ENCODE peak calls at places on chromosome 14, in ten cellular contexts. O is DND-41, G is upper lobe of right lung, K is lower lobe of right lung, B is iPS DF 6.9, C is GM23248, T is aorta, J is Peyer's patch, H is lung, Z is body of pancreas. W is an unnamed sample. For H3K4me1, the result is how much of the 10 kb centered on the place peaks cover.

GRCh38 chr14:25411933-25412757 is 362.2 kb upstream of the STXBP6 start:
- DNase-seq in O (no peak), G (no peak), K (no peak), B (peak), C (peak), T (no peak), J (no peak), H (no peak), Z (no peak), W (no peak)

GRCh38 chr14:65303185-65303901 is 109.2 kb upstream of the FUT8 start:
- DNase-seq in O (no peak), G (no peak), K (no peak), B (no peak), C (peak), T (no peak), J (no peak), H (no peak), Z (no peak), W (no peak)

GRCh38 chr14:33781267-33781666 is 169.6 kb downstream of the EGLN3 start:
- DNase-seq in O (no peak), G (no peak), K (no peak), B (no peak), C (no peak), T (no peak), J (no peak), H (no peak), Z (no peak), W (no peak)

GRCh38 chr14:22276913-22277816 is 311.9 kb downstream of the DAD1 start:
- DNase-seq in O (no peak), G (no peak), K (no peak), B (no peak), C (peak), T (no peak), J (no peak), H (no peak), Z (no peak), W (no peak)

GRCh38 chr14:50599700-50600444 is 39.9 kb downstream of the ATL1 start:
- DNase-seq in O (no peak), G (no peak), K (no peak), B (peak), C (peak), T (no peak), J (no peak), H (no peak), Z (no peak), W (peak)

GRCh38 chr14:77311217-77311616 is 9.5 kb downstream of the POMT2 start:
- DNase-seq in O (no peak), G (no peak), K (no peak), B (no peak), C (peak), T (no peak), J (no peak), H (no peak), Z (no peak), W (no peak)

GRCh38 chr14:100900837-100901390 is 2.6 kb downstream of the RTL1 start:
- DNase-seq in O (peak), G (no peak), K (peak), B (no peak), C (peak), T (peak), J (peak), H (peak), Z (peak), W (no peak)

GRCh38 chr14:81435578-81436295 is 35.6 kb upstream of the STON2 start:
- DNase-seq in O (no peak), G (peak), K (peak), B (no peak), C (peak), T (peak), J (peak), H (peak), Z (peak), W (peak)

GRCh38 chr14:35808076-35808657 is 928 bp downstream of the RALGAPA1 start:
- DNase-seq in O (peak), G (no peak), K (no peak), B (no peak), C (peak), T (no peak), J (peak), H (no peak), Z (peak), W (no peak)

GRCh38 chr14:52895000-52895399 is 55.9 kb downstream of the FERMT2 start:
- DNase-seq in O (no peak), G (no peak), K (no peak), B (no peak), C (no peak), T (no peak), J (no peak), H (no peak), Z (no peak), W (no peak)

GRCh38 chr14:91078095-91078737 is 17.8 kb upstream of the RPS6KA5 start:
- DNase-seq in O (peak), G (no peak), K (no peak), B (no peak), C (no peak), T (no peak), J (peak), H (no peak), Z (no peak), W (peak)

GRCh38 chr14:49893309-49894213 is 679 bp downstream of the ARF6 start:
- DNase-seq in O (peak), G (peak), K (peak), B (no peak), C (peak), T (peak), J (peak), H (peak), Z (no peak), W (peak)

GRCh38 chr14:81343166-81343565 is 57.0 kb downstream of the STON2 start:
- DNase-seq in O (no peak), G (no peak), K (no peak), B (no peak), C (no peak), T (no peak), J (no peak), H (no peak), Z (no peak), W (no peak)

GRCh38 chr14:31787377-31787776 is 226.2 kb downstream of the NUBPL start:
- DNase-seq in O (no peak), G (no peak), K (no peak), B (no peak), C (peak), T (no peak), J (peak), H (no peak), Z (no peak), W (no peak)

GRCh38 chr14:46985529-46986137 is 334.1 kb upstream of the RPL10L start:
- DNase-seq in O (no peak), G (no peak), K (no peak), B (no peak), C (no peak), T (no peak), J (no peak), H (no peak), Z (no peak), W (no peak)

GRCh38 chr14:34059925-34060746 is 109.3 kb upstream of the EGLN3 start:
- DNase-seq in O (no peak), G (peak), K (peak), B (no peak), C (peak), T (peak), J (peak), H (peak), Z (peak), W (no peak)

GRCh38 chr14:72788255-72788654 is 105.6 kb downstream of the DPF3 start:
- DNase-seq in O (no peak), G (no peak), K (no peak), B (no peak), C (no peak), T (no peak), J (no peak), H (no peak), Z (no peak), W (no peak)

GRCh38 chr14:30874999-30875787 is 834 bp downstream of the COCH start:
- DNase-seq in O (no peak), G (no peak), K (no peak), B (no peak), C (peak), T (peak), J (no peak), H (no peak), Z (no peak), W (no peak)

GRCh38 chr14:54094765-54095164 is 138.1 kb upstream of the BMP4 start:
- DNase-seq in O (no peak), G (no peak), K (no peak), B (no peak), C (peak), T (no peak), J (no peak), H (no peak), Z (no peak), W (no peak)

GRCh38 chr14:51020024-51020710 is 74.7 kb downstream of the TRIM9 start:
- DNase-seq in O (no peak), G (no peak), K (no peak), B (no peak), C (no peak), T (no peak), J (no peak), H (no peak), Z (no peak), W (no peak)

GRCh38 chr14:64683264-64683663 is 21.0 kb upstream of the PLEKHG3 start:
- DNase-seq in O (no peak), G (no peak), K (no peak), B (no peak), C (no peak), T (no peak), J (no peak), H (no peak), Z (no peak), W (no peak)

GRCh38 chr14:52834440-52834842 is 43.0 kb upstream of the GNPNAT1 start:
- DNase-seq in O (no peak), G (no peak), K (no peak), B (no peak), C (peak), T (no peak), J (no peak), H (no peak), Z (no peak), W (no peak)

GRCh38 chr14:39673141-39674133 is 241.2 kb upstream of the FBXO33 start:
- DNase-seq in O (no peak), G (no peak), K (no peak), B (no peak), C (peak), T (no peak), J (no peak), H (no peak), Z (no peak), W (no peak)

GRCh38 chr14:29937116-29937515 is 9.5 kb upstream of the PRKD1 start:
- DNase-seq in O (no peak), G (no peak), K (no peak), B (no peak), C (peak), T (no peak), J (no peak), H (no peak), Z (no peak), W (no peak)

GRCh38 chr14:51547260-51547659 is 104.5 kb upstream of the FRMD6 start:
- DNase-seq in O (no peak), G (no peak), K (no peak), B (no peak), C (peak), T (no peak), J (peak), H (no peak), Z (no peak), W (no peak)

GRCh38 chr14:55730602-55731001 is 150.6 kb downstream of the KTN1 start:
- DNase-seq in O (no peak), G (no peak), K (no peak), B (no peak), C (no peak), T (no peak), J (no peak), H (no peak), Z (no peak), W (no peak)

GRCh38 chr14:81087230-81087629 is 131.8 kb downstream of the TSHR start:
- DNase-seq in O (no peak), G (no peak), K (no peak), B (no peak), C (no peak), T (no peak), J (no peak), H (no peak), Z (no peak), W (no peak)

GRCh38 chr14:102985665-102986064 is 63.2 kb downstream of the AMN start:
- DNase-seq in O (no peak), G (no peak), K (no peak), B (no peak), C (no peak), T (peak), J (no peak), H (no peak), Z (no peak), W (no peak)

GRCh38 chr14:64732536-64733120 is 28.4 kb downstream of the PLEKHG3 start:
- DNase-seq in O (no peak), G (peak), K (peak), B (no peak), C (no peak), T (peak), J (no peak), H (no peak), Z (no peak), W (no peak)

GRCh38 chr14:28756896-28757570 is 9.6 kb upstream of the FOXG1 start:
- DNase-seq in O (no peak), G (no peak), K (no peak), B (no peak), C (peak), T (no peak), J (no peak), H (no peak), Z (no peak), W (no peak)

GRCh38 chr14:91294153-91294552 is 49.6 kb upstream of the GPR68 start:
- DNase-seq in O (no peak), G (no peak), K (peak), B (no peak), C (peak), T (peak), J (no peak), H (no peak), Z (no peak), W (no peak)

GRCh38 chr14:32996343-32996742 is 57.7 kb downstream of the NPAS3 start:
- DNase-seq in O (no peak), G (no peak), K (no peak), B (no peak), C (no peak), T (no peak), J (no peak), H (no peak), Z (no peak), W (no peak)

GRCh38 chr14:103708750-103709187 is 6.5 kb downstream of the XRCC3 start:
- DNase-seq in O (no peak), G (no peak), K (no peak), B (no peak), C (no peak), T (peak), J (no peak), H (no peak), Z (no peak), W (no peak)

GRCh38 chr14:21264025-21264801 is 5.0 kb downstream of the HNRNPC start:
- DNase-seq in O (no peak), G (no peak), K (no peak), B (no peak), C (peak), T (no peak), J (no peak), H (no peak), Z (no peak), W (no peak)
- H3K27ac ChIP-seq in O (peak), G (peak), K (no peak), B (no peak), C (peak), T (no peak), J (no peak), H (peak), Z (no peak), W (peak)

GRCh38 chr14:96383445-96383844 is 8.5 kb upstream of the AK7 start:
- DNase-seq in O (no peak), G (no peak), K (no peak), B (no peak), C (peak), T (no peak), J (no peak), H (no peak), Z (no peak), W (no peak)
- H3K4me1 ChIP-seq in O (under half), G (under half), K (under half), B (under half), C (under half), T (under half), J (under half), H (under half), Z (under half), W (under half)

DNA sequence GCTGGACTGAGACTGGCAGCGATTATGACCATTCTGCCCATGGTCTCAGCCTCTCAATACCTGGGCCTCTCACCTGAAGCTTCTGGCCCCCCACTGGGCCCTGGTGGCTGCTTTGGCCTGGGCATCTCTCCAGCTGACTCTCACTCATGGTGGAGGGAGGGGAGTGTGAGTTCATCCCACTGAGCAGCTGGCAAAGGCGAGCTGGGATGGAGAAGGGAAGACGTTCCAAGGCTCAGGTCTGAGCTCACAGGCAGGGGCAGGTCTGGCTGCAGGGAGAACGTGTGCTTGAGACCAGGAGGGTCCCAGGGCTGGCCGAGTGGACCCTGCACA is 103.5 kb downstream of the TMEM121 start:
- DNase-seq in O (no peak), G (no peak), K (no peak), B (no peak), C (no peak), T (no peak), J (no peak), H (no peak), Z (no peak), W (no peak)
- H3K4me3 ChIP-seq in O (no peak), G (no peak), K (no peak), B (no peak), C (no peak), T (no peak), J (no peak), H (no peak), Z (no peak), W (no peak)

GRCh38 chr14:99794156-99794780 is 1.1 kb downstream of the EML1 start:
- DNase-seq in O (no peak), G (no peak), K (no peak), B (no peak), C (peak), T (no peak), J (no peak), H (no peak), Z (no peak), W (no peak)

GRCh38 chr14:99792551-99793212 is 531 bp upstream of the EML1 start:
- DNase-seq in O (no peak), G (no peak), K (no peak), B (no peak), C (peak), T (peak), J (no peak), H (no peak), Z (peak), W (no peak)

GRCh38 chr14:99795046-99795445 is 1.8 kb downstream of the EML1 start:
- DNase-seq in O (no peak), G (no peak), K (no peak), B (no peak), C (no peak), T (no peak), J (no peak), H (no peak), Z (no peak), W (no peak)

GRCh38 chr14:99791476-99792283 is 1.5 kb upstream of the EML1 start:
- DNase-seq in O (no peak), G (no peak), K (no peak), B (no peak), C (no peak), T (no peak), J (no peak), H (no peak), Z (no peak), W (no peak)

GRCh38 chr14:99793213-99794155 is at the start of gene EML1:
- DNase-seq in O (peak), G (peak), K (peak), B (no peak), C (peak), T (peak), J (peak), H (peak), Z (peak), W (peak)
- H3K27ac ChIP-seq in O (no peak), G (peak), K (peak), B (no peak), C (peak), T (peak), J (peak), H (peak), Z (peak), W (no peak)

GRCh38 chr14:92783813-92784431 is 10.2 kb upstream of the GOLGA5 start:
- DNase-seq in O (peak), G (no peak), K (no peak), B (no peak), C (peak), T (no peak), J (no peak), H (no peak), Z (peak), W (no peak)

GRCh38 chr14:92789457-92790089 is 4.5 kb upstream of the GOLGA5 start:
- DNase-seq in O (no peak), G (no peak), K (no peak), B (no peak), C (peak), T (no peak), J (no peak), H (no peak), Z (no peak), W (no peak)

GRCh38 chr14:92787554-92787953 is 6.6 kb upstream of the GOLGA5 start:
- DNase-seq in O (no peak), G (no peak), K (no peak), B (no peak), C (no peak), T (no peak), J (no peak), H (no peak), Z (no peak), W (no peak)

GRCh38 chr14:92786427-92786756 is 7.7 kb upstream of the GOLGA5 start:
- DNase-seq in O (no peak), G (no peak), K (no peak), B (no peak), C (no peak), T (no peak), J (no peak), H (no peak), Z (no peak), W (no peak)

DNA sequence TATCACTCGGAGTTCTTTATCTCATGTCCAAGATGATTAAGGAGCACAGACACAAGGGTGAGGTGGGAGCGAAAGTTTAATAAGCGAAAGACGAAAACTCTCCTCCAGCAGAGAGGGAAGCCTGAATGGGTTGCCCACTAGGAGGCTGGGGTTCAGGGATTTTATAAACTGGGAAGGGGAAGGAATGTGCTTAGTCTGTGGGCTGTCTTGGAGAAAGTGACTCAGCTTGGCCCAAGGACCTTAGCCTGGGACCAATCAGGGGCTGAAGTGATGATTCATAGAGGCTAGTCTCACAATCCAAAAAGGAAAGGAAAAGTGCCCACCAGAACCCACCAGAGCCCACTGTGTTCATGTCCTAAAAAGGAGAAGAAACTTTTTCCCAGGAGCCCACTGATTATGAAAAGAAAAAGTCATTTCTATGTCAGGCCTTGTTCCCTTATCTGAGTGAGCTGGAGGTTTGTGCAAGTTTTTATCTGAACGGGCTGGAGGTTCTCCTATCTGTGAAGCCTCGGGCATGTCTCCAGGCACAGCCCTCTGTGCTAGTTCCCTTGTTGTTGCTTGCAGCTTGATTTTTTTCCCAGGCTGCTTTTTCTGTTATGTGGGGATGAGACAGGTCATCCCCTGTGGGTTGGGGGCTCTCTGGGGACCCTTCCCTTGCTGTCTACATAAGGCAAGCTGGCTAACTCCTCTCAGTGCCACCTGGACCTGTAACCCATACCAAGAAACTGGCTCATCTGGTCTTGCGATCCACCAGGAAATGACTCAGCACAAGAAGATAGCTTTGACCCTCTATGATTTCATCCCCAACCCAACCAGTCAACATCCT is 8.3 kb upstream of the GOLGA5 start:
- DNase-seq in O (no peak), G (no peak), K (no peak), B (no peak), C (peak), T (no peak), J (no peak), H (no peak), Z (peak), W (no peak)
- H3K4me1 ChIP-seq in O (under half), G (under half), K (under half), B (under half), C (under half), T (under half), J (under half), H (under half), Z (under half), W (under half)

GRCh38 chr14:99685061-99685995 is 1.2 kb downstream of the CYP46A1 start:
- DNase-seq in O (no peak), G (no peak), K (no peak), B (no peak), C (no peak), T (no peak), J (peak), H (no peak), Z (no peak), W (no peak)
- H3K4me3 ChIP-seq in O (no peak), G (no peak), K (no peak), B (no peak), C (no peak), T (no peak), J (no peak), H (no peak), Z (no peak), W (no peak)

W was measured in naive thymus-derived CD4-positive, alpha-beta T cell.